ENCODE peak calls at places on chromosomes 12 and 14, in five cellular contexts. S is IMR-90, B is lower leg skin, G is AG09309, D is GM23338. E is an unnamed sample.

GRCh38 chr14:33315721-33316120 is 377.0 kb downstream of the NPAS3 start:
- DNase-seq in B (no peak), S (no peak), D (no peak), G (no peak), E (no peak)

GRCh38 chr12:56590237-56590830 is 39.8 kb downstream of the BAZ2A start:
- DNase-seq in B (no peak), D (peak), G (no peak), S (peak), E (no peak)

GRCh38 chr12:116263844-116264243 is 13.6 kb downstream of the MED13L start:
- DNase-seq in D (peak), S (no peak), B (no peak), G (no peak), E (no peak)

GRCh38 chr12:132014915-132015280 is 65.2 kb downstream of the EP400 start:
- DNase-seq in D (peak), S (no peak), G (no peak), B (no peak), E (no peak)

GRCh38 chr12:3697311-3697870 is 55.5 kb downstream of the CRACR2A start:
- DNase-seq in S (peak), G (no peak), B (no peak), D (no peak), E (no peak)

GRCh38 chr12:1919284-1919683 is 832 bp upstream of the CACNA2D4 start:
- DNase-seq in B (peak), D (no peak), G (no peak), S (no peak), E (no peak)

GRCh38 chr12:46475972-46476645 is 103.5 kb upstream of the SLC38A2 start:
- DNase-seq in S (no peak), D (no peak), G (no peak), B (no peak), E (no peak)

GRCh38 chr12:34401659-34402227 is 379.4 kb downstream of the ALG10 start:
- DNase-seq in G (no peak), S (no peak), D (no peak), B (peak), E (peak)

GRCh38 chr12:47912575-47912974 is 7.8 kb upstream of the VDR start:
- DNase-seq in S (no peak), B (no peak), G (no peak), D (no peak), E (no peak)

GRCh38 chr14:94145902-94146527 is 16.6 kb upstream of the IFI27L2 start:
- DNase-seq in S (no peak), D (no peak), G (no peak), B (peak), E (no peak)

GRCh38 chr12:63321373-63321772 is 170.4 kb upstream of the AVPR1A start:
- DNase-seq in S (no peak), B (no peak), G (no peak), D (no peak), E (no peak)

GRCh38 chr12:51922762-51923505 is 15.6 kb downstream of the ACVRL1 start:
- DNase-seq in D (peak), G (peak), S (peak), B (peak), E (no peak)

GRCh38 chr12:47316609-47317049 is 236.9 kb upstream of the AMIGO2 start:
- DNase-seq in G (no peak), B (no peak), S (no peak), D (no peak), E (no peak)

GRCh38 chr14:32677381-32677780 is 261.3 kb upstream of the NPAS3 start:
- DNase-seq in D (no peak), G (no peak), B (no peak), S (no peak), E (no peak)

GRCh38 chr14:91417983-91418386 is 365 bp upstream of the CCDC88C start:
- DNase-seq in D (peak), S (no peak), B (peak), G (no peak), E (peak)

GRCh38 chr12:12214635-12215131 is 52.2 kb downstream of the LRP6 start:
- DNase-seq in D (peak), B (no peak), G (no peak), S (peak), E (no peak)

GRCh38 chr12:131203666-131204415 is 250.1 kb downstream of the ADGRD1 start:
- DNase-seq in B (peak), G (no peak), D (no peak), S (no peak), E (no peak)

GRCh38 chr14:61477845-61478438 is 156.6 kb downstream of the PRKCH start:
- DNase-seq in B (peak), D (no peak), S (peak), G (no peak), E (no peak)

GRCh38 chr12:132593071-132593470 is 17.3 kb downstream of the LRCOL1 start:
- DNase-seq in G (no peak), S (no peak), B (no peak), D (no peak), E (no peak)

GRCh38 chr14:38762845-38763244 is 340.2 kb downstream of the SEC23A start:
- DNase-seq in B (no peak), D (no peak), S (no peak), G (no peak), E (no peak)

GRCh38 chr14:69260246-69260978 is 454 bp downstream of the GALNT16 start:
- DNase-seq in B (no peak), G (no peak), S (peak), D (peak), E (peak)

DNA sequence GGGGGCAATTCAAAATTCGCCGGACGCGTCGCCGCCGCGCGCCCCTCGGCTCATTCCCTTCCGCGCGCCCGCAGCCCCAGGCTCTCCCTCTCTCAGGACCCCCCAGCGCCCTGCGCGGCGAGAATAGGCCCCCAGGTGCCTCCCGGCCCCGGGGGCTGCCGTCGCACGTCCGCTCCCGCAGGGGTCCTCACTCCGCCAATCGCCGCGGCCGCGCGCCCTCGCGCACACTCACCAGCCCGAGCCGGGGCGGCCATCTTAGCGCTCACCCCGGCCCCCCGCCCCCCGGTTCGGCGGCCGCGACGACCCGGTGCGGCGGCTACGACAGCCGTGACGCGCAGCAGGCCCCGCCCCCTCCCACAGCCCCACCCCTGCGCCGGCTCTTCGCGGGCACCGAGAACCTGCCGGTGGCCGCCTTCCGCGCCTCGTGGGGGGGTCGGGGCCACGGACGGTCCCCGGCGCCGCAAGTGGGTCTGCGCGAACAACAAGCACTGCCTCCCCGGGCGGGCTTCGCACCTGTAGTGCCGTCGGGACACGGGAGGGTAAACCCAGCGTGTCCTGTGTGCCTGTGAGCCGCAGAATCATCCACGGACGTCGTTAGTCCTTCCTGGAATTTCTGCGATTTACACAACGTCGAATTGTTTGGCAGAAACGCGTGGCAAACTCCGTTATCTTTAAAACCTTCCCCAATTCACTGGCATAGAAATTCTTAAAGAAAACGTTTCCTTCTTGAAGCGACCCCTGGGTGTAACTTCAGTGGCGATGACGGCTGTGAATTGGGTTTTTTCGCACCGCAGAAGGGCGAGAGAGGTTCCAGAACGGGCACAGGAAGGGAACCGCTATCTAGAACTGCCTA is 2.5 kb downstream of the USP44 start:
- DNase-seq in S (peak), D (peak), B (peak), G (no peak), E (peak)
- TF ChIP-seq CTCF in S (no peak), D (no peak), B (no peak), G (no peak), E (no peak)

GRCh38 chr14:80489513-80489912 is 278.2 kb upstream of the DIO2 start:
- DNase-seq in B (no peak), S (no peak), G (no peak), D (no peak), E (no peak)
- TF ChIP-seq CTCF in B (no peak), S (no peak), G (no peak), D (no peak), E (no peak)

DNA sequence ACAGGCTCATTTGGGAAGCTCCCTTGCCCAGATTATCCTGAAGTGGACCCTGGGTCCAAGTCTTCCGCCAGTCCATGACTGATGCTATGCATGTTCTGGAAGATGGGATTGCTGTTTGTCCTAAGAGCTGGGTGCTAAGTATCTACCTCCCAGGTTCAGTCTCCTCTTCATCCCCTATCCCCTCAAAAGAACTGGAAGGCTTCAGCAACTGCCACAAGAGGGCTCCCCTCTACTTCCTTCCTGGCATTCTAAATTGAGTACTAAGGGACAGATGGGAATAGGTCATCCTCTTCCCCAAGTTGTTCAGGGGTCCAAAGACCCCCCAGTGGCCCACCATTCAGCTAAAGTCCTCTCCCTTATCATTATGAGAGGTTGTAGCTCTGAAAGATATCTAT is 9.0 kb upstream of the FKBP11 start:
- DNase-seq in G (no peak), D (peak), S (no peak), B (no peak), E (no peak)
- TF ChIP-seq CTCF in G (peak), D (peak), S (peak), B (no peak), E (peak)

GRCh38 chr14:93035585-93035916 is 80.2 kb downstream of the ITPK1 start:
- DNase-seq in S (no peak), B (no peak), D (no peak), G (no peak), E (no peak)

GRCh38 chr14:93033039-93033982 is 82.4 kb downstream of the ITPK1 start:
- DNase-seq in D (no peak), B (no peak), G (no peak), S (no peak), E (no peak)

GRCh38 chr14:93034671-93034994 is 81.1 kb downstream of the ITPK1 start:
- DNase-seq in D (no peak), G (no peak), B (no peak), S (no peak), E (no peak)

GRCh38 chr14:93032301-93032929 is 83.3 kb downstream of the ITPK1 start:
- DNase-seq in S (no peak), G (no peak), B (no peak), D (no peak), E (no peak)

DNA sequence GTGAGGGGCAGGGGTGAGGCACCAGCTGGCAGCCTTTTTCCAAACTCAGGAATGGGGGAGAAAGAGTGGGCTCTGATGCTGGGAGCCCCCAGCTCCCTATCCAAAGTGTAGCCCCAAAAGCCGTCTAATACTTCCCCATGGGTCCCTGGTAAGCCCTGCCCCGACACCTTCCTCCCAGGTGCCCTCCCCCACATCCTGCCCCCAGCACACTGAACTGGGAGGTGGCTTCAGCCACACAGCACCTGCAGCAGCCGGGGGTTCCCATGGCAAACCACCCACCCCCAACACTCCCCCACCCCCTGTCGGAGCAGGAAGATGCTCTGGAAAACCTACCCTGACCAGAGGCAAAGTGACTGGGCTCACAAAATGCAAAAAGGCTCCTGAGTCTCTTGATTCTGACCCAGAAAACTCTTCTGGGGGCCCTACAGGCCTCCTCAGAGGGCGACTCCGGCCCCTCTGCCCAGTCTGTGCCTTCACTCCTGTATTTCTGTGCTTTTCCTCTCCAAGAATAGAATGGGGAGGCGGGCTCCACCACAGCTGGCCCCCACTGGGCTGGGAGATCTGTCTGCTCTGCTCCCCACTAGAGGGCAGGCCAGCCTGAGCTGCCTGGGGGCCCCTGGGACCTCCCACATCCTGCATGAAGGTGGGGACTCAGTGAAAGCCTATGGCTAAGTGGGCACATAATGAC is 81.6 kb downstream of the ITPK1 start:
- DNase-seq in B (no peak), D (peak), G (no peak), S (no peak), E (no peak)
- TF ChIP-seq CTCF in B (no peak), D (peak), G (peak), S (peak), E (peak)

DNA sequence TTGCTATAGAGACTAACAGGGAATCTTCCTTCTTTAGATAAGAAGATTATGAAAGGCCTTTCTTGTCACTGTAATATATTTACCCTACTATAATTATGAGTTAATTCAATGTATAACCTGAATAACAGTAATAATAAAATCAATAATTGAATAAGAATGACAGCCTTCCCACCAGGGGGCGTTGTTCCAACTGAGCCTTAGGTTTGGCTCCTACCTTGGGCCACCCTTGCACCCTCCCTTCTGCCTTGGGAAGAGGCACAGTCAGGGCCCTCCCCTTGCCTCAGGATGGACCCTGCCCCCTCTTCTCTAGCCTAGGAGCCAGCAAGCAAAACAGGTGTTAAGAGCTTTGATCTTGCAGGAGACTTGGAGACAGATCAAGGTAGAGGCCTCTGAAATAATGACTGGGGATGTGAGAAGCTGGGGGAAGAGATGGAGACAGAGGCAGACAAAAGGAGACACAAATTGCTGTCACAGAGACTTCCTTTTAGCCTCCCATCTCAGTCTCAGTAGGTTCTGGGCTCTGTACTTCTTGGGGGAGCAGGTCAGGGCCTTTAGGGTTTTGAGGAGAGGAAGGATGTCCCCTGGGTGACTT is 40.1 kb upstream of the CISTR start:
- DNase-seq in S (no peak), B (no peak), G (no peak), D (peak), E (no peak)
- TF ChIP-seq CTCF in S (peak), B (no peak), G (peak), D (peak), E (peak)

DNA sequence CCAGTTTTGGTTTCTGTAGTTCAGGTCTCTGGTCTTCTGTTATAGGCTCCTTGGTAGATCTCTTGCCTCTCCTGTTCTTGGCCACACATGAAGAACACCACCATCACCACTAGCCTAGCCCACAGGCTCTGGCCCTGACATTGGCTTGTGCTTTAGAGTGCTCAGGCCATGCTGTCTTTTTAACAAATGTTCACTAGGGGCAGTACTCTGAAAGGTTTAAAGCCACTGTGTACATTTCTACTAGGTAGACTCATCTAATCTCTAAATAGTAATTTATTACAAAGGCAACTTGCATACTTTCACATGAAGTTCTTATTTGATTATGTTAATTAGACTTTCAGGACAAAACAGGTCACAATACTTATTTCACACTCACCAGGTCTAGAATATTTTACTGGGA is 38.3 kb downstream of the PDE6H start:
- DNase-seq in B (no peak), S (no peak), D (peak), G (no peak), E (no peak)
- TF ChIP-seq CTCF in B (no peak), S (no peak), D (peak), G (no peak), E (peak)

DNA sequence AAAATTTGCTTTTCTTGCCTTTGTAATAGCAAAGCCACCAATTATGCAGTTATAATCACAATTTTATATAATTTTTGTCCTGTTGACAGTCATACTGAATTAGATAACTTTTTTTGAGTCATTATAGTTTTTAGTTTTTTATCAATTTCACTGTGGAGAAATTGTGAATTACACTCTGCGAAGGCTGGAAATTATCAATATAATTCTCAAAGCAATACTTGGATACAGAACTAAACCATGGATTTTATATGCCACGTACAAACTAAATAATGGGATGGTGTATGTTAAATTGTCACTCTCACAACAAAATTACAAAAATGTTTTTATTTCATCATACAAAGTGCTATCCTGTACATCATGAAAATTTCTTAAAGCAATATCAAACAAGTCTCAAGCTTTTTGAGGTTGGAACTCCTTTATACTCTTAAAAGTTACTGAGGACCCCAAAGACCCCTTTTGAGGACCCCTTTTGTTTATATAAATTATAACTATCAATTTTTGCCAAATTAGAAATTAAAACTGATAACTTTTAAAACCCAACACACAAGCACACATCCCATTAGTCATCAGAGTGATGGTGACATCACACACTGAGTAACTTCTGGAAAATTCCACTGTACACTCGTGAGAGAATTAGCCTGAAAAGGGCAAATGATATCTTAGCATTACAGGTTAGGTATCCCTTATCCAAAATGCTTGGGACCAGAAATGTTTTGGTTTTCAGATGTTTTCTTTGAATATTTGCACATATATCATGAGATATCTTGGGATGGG is 19.8 kb upstream of the AQP2 start:
- DNase-seq in D (no peak), B (no peak), S (peak), G (no peak), E (no peak)
- TF ChIP-seq CTCF in D (no peak), B (no peak), S (no peak), G (no peak), E (no peak)

GRCh38 chr12:128830505-128830893 is 6.7 kb upstream of the SLC15A4 start:
- DNase-seq in D (no peak), S (no peak), B (no peak), G (no peak), E (no peak)
- TF ChIP-seq CTCF in D (no peak), S (no peak), B (no peak), G (no peak), E (no peak)

E was measured in progenitor cell of endocrine pancreas.